ENCODE peak calls at places on chromosome 10, in eight cellular contexts. E, K, P, C, N, F, J and U are unnamed samples.

GRCh38 chr10:6300106-6300783 is 97.5 kb downstream of the PFKFB3 start:
- DNase-seq in P (peak; percentile 61), E (peak; percentile 54), N (no peak), J (no peak), K (peak; percentile 12), C (peak; percentile 34), F (no peak), U (peak; percentile 77)

GRCh38 chr10:119282446-119282845 is 75.1 kb downstream of the GRK5 start:
- DNase-seq in N (no peak), P (no peak), J (no peak), E (no peak), C (no peak), K (no peak), F (no peak), U (no peak)

GRCh38 chr10:59865101-59865500 is 41.3 kb downstream of the CCDC6 start:
- DNase-seq in K (peak; percentile 9), E (no peak), C (no peak), N (no peak), F (no peak), P (no peak), J (no peak), U (peak; percentile 28)

GRCh38 chr10:30510932-30511700 is 77.1 kb downstream of the MAP3K8 start:
- DNase-seq in J (no peak), K (no peak), E (no peak), C (no peak), P (no peak), N (no peak), F (no peak), U (no peak)

GRCh38 chr10:17805921-17806577 is 3.1 kb upstream of the MRC1 start:
- DNase-seq in P (peak; percentile 60), C (no peak), K (no peak), E (no peak), F (no peak), N (no peak), J (no peak), U (no peak)

GRCh38 chr10:89171263-89171872 is 35.7 kb downstream of the CH25H start:
- DNase-seq in K (no peak), N (no peak), P (no peak), F (no peak), C (no peak), J (no peak), E (no peak), U (no peak)

GRCh38 chr10:79070611-79071534 is 2.1 kb downstream of the ZMIZ1 start:
- DNase-seq in J (peak; percentile 94), K (peak; percentile 95), E (no peak), F (peak; percentile 51), C (peak; percentile 91), N (peak; percentile 28), P (peak; percentile 69), U (peak; percentile 91)

GRCh38 chr10:8133146-8133545 is 78.7 kb downstream of the GATA3 start:
- DNase-seq in J (no peak), C (no peak), P (no peak), F (no peak), K (no peak), E (no peak), N (no peak), U (no peak)

GRCh38 chr10:11175823-11176243 is 158.2 kb downstream of the CELF2 start:
- DNase-seq in K (no peak), F (no peak), E (no peak), P (no peak), N (no peak), J (no peak), C (no peak), U (peak; percentile 58)

GRCh38 chr10:112792487-112793196 is 157.4 kb upstream of the TCF7L2 start:
- DNase-seq in K (peak; percentile 74), J (no peak), F (peak; percentile 22), P (no peak), N (no peak), C (peak; percentile 15), E (peak; percentile 18), U (peak; percentile 78)

GRCh38 chr10:101075775-101076174 is 14.0 kb downstream of the KAZALD1 start:
- DNase-seq in K (no peak), N (no peak), E (no peak), P (no peak), C (no peak), F (no peak), J (no peak), U (no peak)

GRCh38 chr10:67612577-67613537 is 83.1 kb downstream of the CTNNA3 start:
- DNase-seq in C (no peak), F (no peak), P (no peak), K (no peak), J (no peak), N (no peak), E (peak; percentile 21), U (no peak)

GRCh38 chr10:131825960-131826650 is 74.7 kb upstream of the PPP2R2D start:
- DNase-seq in P (no peak), F (no peak), C (no peak), J (peak; percentile 18), E (no peak), N (no peak), K (no peak), U (no peak)

GRCh38 chr10:50470345-50470744 is 153.4 kb downstream of the SGMS1 start:
- DNase-seq in E (no peak), F (no peak), P (no peak), J (no peak), N (no peak), K (no peak), C (no peak), U (no peak)

GRCh38 chr10:102769375-102770107 is 25.8 kb downstream of the WBP1L start:
- DNase-seq in E (no peak), N (no peak), P (no peak), F (no peak), J (no peak), C (no peak), K (no peak), U (no peak)

GRCh38 chr10:132404169-132404880 is 7.3 kb downstream of the PWWP2B start:
- DNase-seq in N (no peak), E (no peak), P (no peak), J (peak; percentile 47), C (no peak), K (no peak), F (no peak), U (no peak)

GRCh38 chr10:80158598-80159127 is 26.1 kb downstream of the PLAC9 start:
- DNase-seq in P (no peak), N (no peak), C (peak; percentile 86), F (peak; percentile 21), K (peak; percentile 99), J (peak; percentile 75), E (peak; percentile 97), U (peak; percentile 83)

GRCh38 chr10:43667317-43667731 is 18.6 kb upstream of the ZNF32 start:
- DNase-seq in F (no peak), C (no peak), K (no peak), P (no peak), J (no peak), E (no peak), N (no peak), U (no peak)

GRCh38 chr10:90834326-90834725 is 23.5 kb downstream of the HTR7 start:
- DNase-seq in P (no peak), F (no peak), E (no peak), K (no peak), C (no peak), N (no peak), J (no peak), U (no peak)

GRCh38 chr10:130932326-130933007 is 379.1 kb downstream of the TCERG1L start:
- DNase-seq in P (peak; percentile 30), C (no peak), E (no peak), J (no peak), K (no peak), F (no peak), N (no peak), U (no peak)